ENCODE peak calls at places on chromosomes 16 and 17, in eight cellular contexts. D is stimulated activated CD4-positive, alpha-beta T cell treated with anti-CD3 and anti-CD28 coated beads, Interleukin-1b, Interleukin-23, amount 100 ng/mL, for 1 hour; S is ACHN; G is ELR; E is dermis blood vessel endothelial cell; K is small intestine; Q is activated T-helper 1 cell treated with Interleukin-2 at 50 U/mL for 16 hours; M is DMS153. H is an unnamed sample.

GRCh38 chr17:35543856-35544255 is 6.4 kb upstream of the SLFN12L start:
- DNase-seq in D (no peak), S (no peak), G (peak), E (peak), K (no peak), Q (no peak), M (no peak), H (no peak)

GRCh38 chr17:79231766-79232287 is 157.2 kb downstream of the ENGASE start:
- DNase-seq in D (no peak), S (no peak), G (peak), E (no peak), K (no peak), Q (no peak), M (no peak), H (no peak)

GRCh38 chr16:66551362-66551761 is 1.0 kb upstream of the CKLF start:
- DNase-seq in D (no peak), S (peak), G (peak), E (peak), K (peak), Q (no peak), M (peak), H (peak)

GRCh38 chr17:27540300-27541105 is 84.3 kb downstream of the KSR1 start:
- DNase-seq in D (no peak), S (no peak), G (peak), E (no peak), K (peak), Q (no peak), M (no peak), H (peak)

GRCh38 chr17:6894206-6894528 is 62.6 kb upstream of the TEKT1 start:
- DNase-seq in D (no peak), S (no peak), G (peak), E (peak), K (no peak), Q (no peak), M (no peak), H (no peak)

GRCh38 chr17:38730526-38731379 is 612 bp downstream of the CISD3 start:
- DNase-seq in D (no peak), S (peak), G (peak), E (peak), K (peak), Q (no peak), M (peak), H (peak)

GRCh38 chr17:2082003-2082862 is 27.3 kb downstream of the HIC1 start:
- DNase-seq in D (no peak), S (no peak), G (no peak), E (no peak), K (no peak), Q (no peak), M (no peak), H (no peak)

GRCh38 chr17:41891135-41892065 is 26.2 kb upstream of the KLHL11 start:
- DNase-seq in D (no peak), S (peak), G (peak), E (peak), K (no peak), Q (no peak), M (no peak), H (no peak)

GRCh38 chr16:58589311-58589890 is 40.2 kb downstream of the CNOT1 start:
- DNase-seq in D (no peak), S (no peak), G (no peak), E (no peak), K (no peak), Q (no peak), M (no peak), H (no peak)

GRCh38 chr17:62809656-62810055 is 1.5 kb upstream of the MARCHF10 start:
- DNase-seq in D (no peak), S (no peak), G (peak), E (no peak), K (no peak), Q (no peak), M (no peak), H (no peak)

GRCh38 chr16:47156816-47157215 is 13.1 kb upstream of the NETO2 start:
- DNase-seq in D (no peak), S (no peak), G (no peak), E (no peak), K (no peak), Q (no peak), M (no peak), H (no peak)

GRCh38 chr17:79695293-79696158 is 35.2 kb upstream of the ENPP7 start:
- DNase-seq in D (no peak), S (no peak), G (no peak), E (peak), K (no peak), Q (no peak), M (peak), H (no peak)

GRCh38 chr16:75002474-75002873 is 3.6 kb downstream of the ZNRF1 start:
- DNase-seq in D (no peak), S (no peak), G (no peak), E (no peak), K (no peak), Q (no peak), M (no peak), H (no peak)

GRCh38 chr16:4142268-4142667 is 26.0 kb upstream of the ADCY9 start:
- DNase-seq in D (peak), S (no peak), G (no peak), E (no peak), K (no peak), Q (peak), M (no peak), H (no peak)

GRCh38 chr16:53091508-53092211 is 36.9 kb downstream of the CHD9 start:
- DNase-seq in D (no peak), S (no peak), G (peak), E (peak), K (no peak), Q (no peak), M (no peak), H (no peak)

GRCh38 chr17:38704645-38705522 is at the start of gene MLLT6:
- DNase-seq in D (peak), S (peak), G (peak), E (peak), K (peak), Q (peak), M (peak), H (peak)

GRCh38 chr17:80622170-80622466 is 77.5 kb downstream of the RPTOR start:
- DNase-seq in D (no peak), S (no peak), G (no peak), E (no peak), K (no peak), Q (no peak), M (no peak), H (no peak)

GRCh38 chr17:12730931-12731521 is 58.3 kb upstream of the ARHGAP44 start:
- DNase-seq in D (no peak), S (no peak), G (peak), E (no peak), K (peak), Q (no peak), M (no peak), H (peak)

GRCh38 chr17:148757-149156 is 11.4 kb downstream of the SCGB1C2 start:
- DNase-seq in D (no peak), S (no peak), G (no peak), E (no peak), K (no peak), Q (no peak), M (no peak), H (no peak)

GRCh38 chr17:42310281-42311156 is 22.2 kb downstream of the STAT5A start:
- DNase-seq in D (no peak), S (no peak), G (no peak), E (no peak), K (no peak), Q (no peak), M (no peak), H (no peak)

GRCh38 chr16:80174416-80174815 is 366.4 kb upstream of the DYNLRB2 start:
- DNase-seq in D (no peak), S (peak), G (peak), E (no peak), K (no peak), Q (no peak), M (no peak), H (no peak)

GRCh38 chr16:30028438-30029093 is 2.5 kb downstream of the TLCD3B start:
- DNase-seq in D (no peak), S (peak), G (no peak), E (peak), K (no peak), Q (no peak), M (no peak), H (no peak)

GRCh38 chr17:50155115-50155819 is 4.8 kb upstream of the PPP1R9B start:
- DNase-seq in D (no peak), S (no peak), G (no peak), E (no peak), K (no peak), Q (no peak), M (no peak), H (no peak)

GRCh38 chr16:87742781-87743490 is 22.9 kb downstream of the KLHDC4 start:
- DNase-seq in D (no peak), S (no peak), G (no peak), E (no peak), K (no peak), Q (no peak), M (no peak), H (no peak)

H was measured in HT-29.